ENCODE peak calls at places on chromosomes 13 and 19, in four cellular contexts. One of them, this sample, is unnamed.

GRCh38 chr19:2731181-2732117 is 8.4 kb downstream of the SLC39A3 start:
- DNase-seq in Peyer's patch: no peak
- DNase-seq in endodermal cell: no peak
- DNase-seq in breast epithelium: no peak
- DNase-seq in this sample: no peak

GRCh38 chr19:57016491-57016890 is 103.3 kb upstream of the USP29 start:
- DNase-seq in Peyer's patch: no peak
- DNase-seq in endodermal cell: no peak
- DNase-seq in breast epithelium: no peak
- DNase-seq in this sample: no peak

GRCh38 chr13:67299072-67299635 is 69.0 kb upstream of the PCDH9 start:
- DNase-seq in Peyer's patch: no peak
- DNase-seq in endodermal cell: no peak
- DNase-seq in breast epithelium: no peak
- DNase-seq in this sample: no peak

GRCh38 chr13:95603887-95604533 is 40.5 kb downstream of the DZIP1 start:
- DNase-seq in Peyer's patch: peak
- DNase-seq in endodermal cell: no peak
- DNase-seq in breast epithelium: no peak
- DNase-seq in this sample: no peak

GRCh38 chr13:84912720-84913119 is 886.5 kb downstream of the SLITRK6 start:
- DNase-seq in Peyer's patch: no peak
- DNase-seq in endodermal cell: no peak
- DNase-seq in breast epithelium: no peak
- DNase-seq in this sample: no peak

GRCh38 chr13:88704600-88705275 is 1033.6 kb downstream of the SLITRK5 start:
- DNase-seq in Peyer's patch: no peak
- DNase-seq in endodermal cell: no peak
- DNase-seq in breast epithelium: no peak
- DNase-seq in this sample: no peak

GRCh38 chr19:750640-751423 is at the start of gene MISP:
- DNase-seq in Peyer's patch: peak
- DNase-seq in endodermal cell: no peak
- DNase-seq in breast epithelium: no peak
- DNase-seq in this sample: no peak

GRCh38 chr13:71149498-71150363 is 717.3 kb downstream of the DACH1 start:
- DNase-seq in Peyer's patch: no peak
- DNase-seq in endodermal cell: no peak
- DNase-seq in breast epithelium: no peak
- DNase-seq in this sample: no peak

GRCh38 chr19:20661150-20661819 is at the start of gene ZNF626:
- DNase-seq in Peyer's patch: peak
- DNase-seq in endodermal cell: peak
- DNase-seq in breast epithelium: peak
- DNase-seq in this sample: peak

GRCh38 chr13:73140804-73141203 is 82.0 kb downstream of the KLF5 start:
- DNase-seq in Peyer's patch: no peak
- DNase-seq in endodermal cell: no peak
- DNase-seq in breast epithelium: no peak
- DNase-seq in this sample: no peak

GRCh38 chr19:19271828-19272599 is 1.1 kb downstream of the TM6SF2 start:
- DNase-seq in Peyer's patch: peak
- DNase-seq in endodermal cell: no peak
- DNase-seq in breast epithelium: no peak
- DNase-seq in this sample: no peak

GRCh38 chr19:23283925-23284324 is 33.7 kb upstream of the ZNF724 start:
- DNase-seq in Peyer's patch: peak
- DNase-seq in endodermal cell: peak
- DNase-seq in breast epithelium: peak
- DNase-seq in this sample: no peak

GRCh38 chr19:4194353-4194752 is 11.9 kb downstream of the ANKRD24 start:
- DNase-seq in Peyer's patch: no peak
- DNase-seq in endodermal cell: no peak
- DNase-seq in breast epithelium: no peak
- DNase-seq in this sample: no peak

DNA sequence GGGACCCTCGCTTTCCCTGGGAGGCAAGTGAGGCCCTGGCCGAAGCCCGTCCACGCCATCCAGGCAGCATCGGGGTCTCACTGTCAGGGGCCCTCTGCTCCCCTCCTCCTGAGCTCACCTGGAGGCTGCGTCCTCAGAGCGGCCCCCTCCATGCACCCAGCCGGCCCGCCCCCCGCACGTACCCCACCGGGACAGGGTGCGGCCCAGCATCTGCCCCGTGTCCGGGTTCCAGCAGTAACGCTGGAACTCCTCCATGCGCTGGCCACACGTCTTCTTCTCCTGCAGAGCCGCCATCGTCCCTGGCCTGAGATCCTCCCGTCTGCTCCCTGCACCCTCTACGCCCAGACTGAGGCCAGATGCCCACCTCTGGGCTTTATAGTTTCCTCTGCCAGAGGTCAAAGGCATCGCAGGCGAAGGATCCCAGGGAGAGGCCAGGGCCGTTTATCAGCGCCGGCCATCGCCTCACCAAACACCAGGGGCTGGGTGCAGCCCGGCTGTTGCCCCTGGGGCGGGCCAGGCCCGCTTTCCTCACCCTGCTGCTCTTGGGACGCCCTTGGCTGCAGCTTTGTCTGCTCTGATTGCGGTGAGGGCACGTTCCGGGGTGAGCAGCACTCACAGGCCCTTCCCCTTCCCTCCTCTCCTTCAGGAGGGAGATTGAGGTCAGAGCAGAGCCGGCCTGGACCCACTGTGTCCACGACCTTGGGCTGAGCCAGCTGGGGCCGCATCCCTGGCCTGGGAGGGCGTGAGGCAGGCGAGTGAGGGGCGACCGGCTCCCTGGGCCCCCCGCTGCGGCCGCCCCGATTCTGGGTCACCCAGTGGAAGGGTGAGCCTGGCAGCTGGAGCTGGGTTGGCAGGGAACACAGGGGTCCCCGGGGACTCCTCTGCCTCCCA is at the start of gene ATP4B:
- DNase-seq in Peyer's patch: peak
- DNase-seq in endodermal cell: peak
- DNase-seq in breast epithelium: peak
- DNase-seq in this sample: no peak
- H3K27ac ChIP-seq in Peyer's patch: no peak
- H3K27ac ChIP-seq in endodermal cell: no peak
- H3K27ac ChIP-seq in breast epithelium: no peak
- H3K27ac ChIP-seq in this sample: no peak

DNA sequence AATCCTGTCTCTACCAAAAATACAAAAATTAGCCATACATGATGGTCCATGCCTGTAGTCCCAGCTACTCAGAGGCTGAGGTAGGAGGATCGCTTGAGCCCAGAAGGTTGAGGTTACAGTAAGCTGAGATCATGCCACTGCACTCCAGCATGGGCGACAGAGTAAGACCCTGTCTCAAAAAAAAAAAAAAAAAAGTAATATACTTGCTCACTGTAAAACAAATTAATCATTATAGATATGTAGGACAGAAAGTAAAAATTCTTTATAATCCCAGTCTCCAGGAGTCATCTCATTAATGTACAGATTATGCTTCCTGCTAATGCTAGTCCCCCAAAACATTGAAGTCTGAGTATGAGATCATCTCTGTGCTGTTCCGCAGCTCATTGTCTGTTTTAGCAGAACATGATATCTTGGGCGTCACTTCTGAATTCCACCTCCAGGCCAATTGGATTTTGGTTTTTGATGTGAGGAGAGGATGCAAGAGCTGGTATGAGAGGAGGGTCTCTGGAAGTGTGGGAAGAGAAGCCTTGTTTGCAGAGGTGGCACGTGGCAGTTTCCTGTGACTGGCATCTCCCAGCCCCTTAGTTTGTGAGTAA is 75.4 kb upstream of the NPAS1 start:
- DNase-seq in Peyer's patch: no peak
- DNase-seq in endodermal cell: no peak
- DNase-seq in breast epithelium: no peak
- DNase-seq in this sample: no peak
- H3K27ac ChIP-seq in Peyer's patch: no peak
- H3K27ac ChIP-seq in endodermal cell: peak
- H3K27ac ChIP-seq in breast epithelium: peak
- H3K27ac ChIP-seq in this sample: peak

GRCh38 chr13:98253526-98253925 is 76.5 kb upstream of the RNF113B start:
- DNase-seq in Peyer's patch: no peak
- DNase-seq in endodermal cell: peak
- DNase-seq in breast epithelium: no peak
- DNase-seq in this sample: no peak

GRCh38 chr13:98254541-98254940 is 77.5 kb upstream of the RNF113B start:
- DNase-seq in Peyer's patch: no peak
- DNase-seq in endodermal cell: peak
- DNase-seq in breast epithelium: no peak
- DNase-seq in this sample: no peak

GRCh38 chr13:98258226-98258625 is 81.2 kb upstream of the RNF113B start:
- DNase-seq in Peyer's patch: no peak
- DNase-seq in endodermal cell: peak
- DNase-seq in breast epithelium: no peak
- DNase-seq in this sample: no peak

GRCh38 chr13:98251708-98252107 is 74.6 kb upstream of the RNF113B start:
- DNase-seq in Peyer's patch: no peak
- DNase-seq in endodermal cell: no peak
- DNase-seq in breast epithelium: no peak
- DNase-seq in this sample: no peak

GRCh38 chr13:98252931-98253470 is 75.9 kb upstream of the RNF113B start:
- DNase-seq in Peyer's patch: no peak
- DNase-seq in endodermal cell: no peak
- DNase-seq in breast epithelium: no peak
- DNase-seq in this sample: no peak
- H3K27ac ChIP-seq in Peyer's patch: no peak
- H3K27ac ChIP-seq in endodermal cell: no peak
- H3K27ac ChIP-seq in breast epithelium: no peak
- H3K27ac ChIP-seq in this sample: no peak

GRCh38 chr13:54636231-54636630 is 1607.6 kb downstream of the OLFM4 start:
- DNase-seq in Peyer's patch: no peak
- DNase-seq in endodermal cell: no peak
- DNase-seq in breast epithelium: no peak
- DNase-seq in this sample: no peak
- H3K27ac ChIP-seq in Peyer's patch: no peak
- H3K27ac ChIP-seq in endodermal cell: no peak
- H3K27ac ChIP-seq in breast epithelium: no peak
- H3K27ac ChIP-seq in this sample: no peak

GRCh38 chr13:113848020-113848419 is 15.9 kb downstream of the GAS6 start:
- DNase-seq in Peyer's patch: no peak
- DNase-seq in endodermal cell: peak
- DNase-seq in breast epithelium: peak
- DNase-seq in this sample: no peak

GRCh38 chr13:113848431-113849260 is 15.2 kb downstream of the GAS6 start:
- DNase-seq in Peyer's patch: peak
- DNase-seq in endodermal cell: peak
- DNase-seq in breast epithelium: no peak
- DNase-seq in this sample: no peak

GRCh38 chr13:113850722-113851479 is 13.0 kb downstream of the GAS6 start:
- DNase-seq in Peyer's patch: no peak
- DNase-seq in endodermal cell: no peak
- DNase-seq in breast epithelium: no peak
- DNase-seq in this sample: no peak

GRCh38 chr13:113849981-113850721 is 13.7 kb downstream of the GAS6 start:
- DNase-seq in Peyer's patch: peak
- DNase-seq in endodermal cell: peak
- DNase-seq in breast epithelium: no peak
- DNase-seq in this sample: no peak

DNA sequence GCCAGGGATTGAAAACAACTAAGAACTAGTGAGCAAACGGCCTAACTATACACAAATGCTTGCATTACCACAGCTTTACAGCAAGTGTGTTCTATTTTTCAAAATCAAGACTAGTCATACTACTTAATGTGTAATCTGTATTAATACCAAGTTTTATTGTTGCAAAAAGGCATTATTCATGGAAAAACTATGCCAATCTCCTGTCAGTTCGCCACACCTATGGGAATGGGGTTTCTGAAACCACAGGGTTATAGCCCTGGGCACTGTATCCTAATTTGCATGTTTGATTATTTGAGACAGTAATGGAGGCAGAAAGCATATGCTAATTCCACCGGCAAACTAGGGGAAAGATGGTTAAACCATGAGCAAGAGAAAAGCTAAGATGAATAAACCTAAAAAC is 14.3 kb downstream of the GAS6 start:
- DNase-seq in Peyer's patch: no peak
- DNase-seq in endodermal cell: no peak
- DNase-seq in breast epithelium: no peak
- DNase-seq in this sample: no peak
- H3K27ac ChIP-seq in Peyer's patch: no peak
- H3K27ac ChIP-seq in endodermal cell: no peak
- H3K27ac ChIP-seq in breast epithelium: no peak
- H3K27ac ChIP-seq in this sample: no peak

GRCh38 chr13:78657699-78658629 is 991 bp downstream of the OBI1 start:
- DNase-seq in Peyer's patch: no peak
- DNase-seq in endodermal cell: peak
- DNase-seq in breast epithelium: no peak
- DNase-seq in this sample: no peak
- H3K27ac ChIP-seq in Peyer's patch: peak
- H3K27ac ChIP-seq in endodermal cell: peak
- H3K27ac ChIP-seq in breast epithelium: peak
- H3K27ac ChIP-seq in this sample: no peak

GRCh38 chr19:41861846-41862245 is 1.8 kb downstream of the RPS19 start:
- DNase-seq in Peyer's patch: no peak
- DNase-seq in endodermal cell: no peak
- DNase-seq in breast epithelium: no peak
- DNase-seq in this sample: no peak

GRCh38 chr19:41861098-41861768 is 1.2 kb downstream of the RPS19 start:
- DNase-seq in Peyer's patch: no peak
- DNase-seq in endodermal cell: no peak
- DNase-seq in breast epithelium: no peak
- DNase-seq in this sample: no peak

GRCh38 chr19:41864374-41864773 is 4.3 kb downstream of the RPS19 start:
- DNase-seq in Peyer's patch: no peak
- DNase-seq in endodermal cell: no peak
- DNase-seq in breast epithelium: no peak
- DNase-seq in this sample: no peak

GRCh38 chr19:41862445-41862986 is 2.5 kb downstream of the RPS19 start:
- DNase-seq in Peyer's patch: no peak
- DNase-seq in endodermal cell: no peak
- DNase-seq in breast epithelium: no peak
- DNase-seq in this sample: no peak

GRCh38 chr19:41863209-41863931 is 3.3 kb downstream of the RPS19 start:
- DNase-seq in Peyer's patch: no peak
- DNase-seq in endodermal cell: no peak
- DNase-seq in breast epithelium: no peak
- DNase-seq in this sample: no peak
- H3K27ac ChIP-seq in Peyer's patch: peak
- H3K27ac ChIP-seq in endodermal cell: no peak
- H3K27ac ChIP-seq in breast epithelium: no peak
- H3K27ac ChIP-seq in this sample: no peak

DNA sequence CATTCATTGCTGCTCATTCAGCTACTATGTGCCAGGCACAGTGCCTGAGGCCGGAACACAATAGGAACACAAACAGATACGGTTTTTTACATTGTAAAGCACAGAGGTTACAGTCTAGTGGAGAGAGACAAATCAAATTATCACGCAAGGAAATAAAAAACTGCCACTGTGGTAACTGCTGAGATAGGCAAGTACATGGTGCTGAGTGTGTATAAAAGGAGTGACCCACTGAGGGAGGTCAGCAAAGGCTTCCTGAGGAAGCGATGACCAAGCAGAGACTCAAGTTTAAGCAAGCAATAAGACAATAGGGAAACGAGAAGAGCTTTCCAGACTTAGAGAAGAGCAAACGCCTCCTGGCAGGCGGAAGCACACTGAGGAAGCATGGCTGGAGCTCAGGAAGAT is 56.4 kb downstream of the NUFIP1 start:
- DNase-seq in Peyer's patch: no peak
- DNase-seq in endodermal cell: peak
- DNase-seq in breast epithelium: no peak
- DNase-seq in this sample: no peak
- H3K27ac ChIP-seq in Peyer's patch: no peak
- H3K27ac ChIP-seq in endodermal cell: no peak
- H3K27ac ChIP-seq in breast epithelium: no peak
- H3K27ac ChIP-seq in this sample: no peak

GRCh38 chr19:47240561-47240960 is 9.6 kb upstream of the BBC3 start:
- DNase-seq in Peyer's patch: no peak
- DNase-seq in endodermal cell: peak
- DNase-seq in breast epithelium: no peak
- DNase-seq in this sample: no peak
- H3K27ac ChIP-seq in Peyer's patch: peak
- H3K27ac ChIP-seq in endodermal cell: no peak
- H3K27ac ChIP-seq in breast epithelium: no peak
- H3K27ac ChIP-seq in this sample: no peak